ENCODE peak calls at places on chromosomes 2 and 18, in five cellular contexts. M is breast epithelium, N is PC-3, T is dorsolateral prefrontal cortex, S is foreskin keratinocyte. X is an unnamed sample.

GRCh38 chr2:68411397-68412126 is 46.5 kb downstream of the PLEK start:
- DNase-seq in M (no peak), N (no peak), T (no peak), S (no peak), X (no peak)

GRCh38 chr2:213188971-213189899 is 37.8 kb upstream of the IKZF2 start:
- DNase-seq in M (no peak), N (no peak), T (peak), S (no peak), X (no peak)

GRCh38 chr2:236107536-236107935 is 60.6 kb downstream of the GBX2 start:
- DNase-seq in M (no peak), N (no peak), T (no peak), S (no peak), X (no peak)

GRCh38 chr2:77608510-77608909 is 86.3 kb upstream of the LRRTM4 start:
- DNase-seq in M (no peak), N (no peak), T (no peak), S (no peak), X (no peak)

GRCh38 chr2:186771850-186772463 is 77.0 kb downstream of the ZSWIM2 start:
- DNase-seq in M (peak), N (peak), T (no peak), S (no peak), X (no peak)

GRCh38 chr2:143946436-143947385 is 573.2 kb downstream of the ZEB2 start:
- DNase-seq in M (no peak), N (no peak), T (peak), S (no peak), X (no peak)

GRCh38 chr2:160463245-160463644 is 30.4 kb downstream of the RBMS1 start:
- DNase-seq in M (no peak), N (no peak), T (no peak), S (no peak), X (no peak)

GRCh38 chr2:218658671-218659257 is 659 bp downstream of the ZNF142 start:
- DNase-seq in M (no peak), N (peak), T (peak), S (peak), X (peak)

GRCh38 chr18:13377496-13377895 is 158.9 kb downstream of the LDLRAD4 start:
- DNase-seq in M (no peak), N (no peak), T (no peak), S (no peak), X (peak)

GRCh38 chr2:23695214-23696162 is 231.4 kb downstream of the ATAD2B start:
- DNase-seq in M (peak), N (no peak), T (no peak), S (no peak), X (no peak)

GRCh38 chr2:196380098-196380497 is 208.7 kb upstream of the STK17B start:
- DNase-seq in M (no peak), N (no peak), T (no peak), S (no peak), X (no peak)

GRCh38 chr2:128464456-128464855 is 145.8 kb upstream of the HS6ST1 start:
- DNase-seq in M (no peak), N (no peak), T (no peak), S (no peak), X (no peak)

GRCh38 chr18:21074336-21075323 is 37.0 kb downstream of the ROCK1 start:
- DNase-seq in M (no peak), N (peak), T (no peak), S (peak), X (no peak)

GRCh38 chr2:62725712-62726055 is 20.2 kb downstream of the EHBP1 start:
- DNase-seq in M (no peak), N (no peak), T (no peak), S (no peak), X (no peak)

GRCh38 chr2:100422320-100422719 is 4.9 kb upstream of the CHST10 start:
- DNase-seq in M (no peak), N (peak), T (peak), S (no peak), X (no peak)

GRCh38 chr18:7417742-7418141 is 149.4 kb upstream of the PTPRM start:
- DNase-seq in M (no peak), N (peak), T (no peak), S (peak), X (no peak)

GRCh38 chr2:28427741-28428412 is 35.2 kb downstream of the FOSL2 start:
- DNase-seq in M (no peak), N (no peak), T (no peak), S (no peak), X (no peak)

GRCh38 chr2:39665811-39666488 is at the start of gene TMEM178A:
- DNase-seq in M (no peak), N (no peak), T (no peak), S (no peak), X (no peak)

GRCh38 chr2:203583696-203584095 is 48.6 kb upstream of the RAPH1 start:
- DNase-seq in M (no peak), N (peak), T (no peak), S (peak), X (no peak)

GRCh38 chr2:238020816-238021215 is 40.0 kb upstream of the SCLY start:
- DNase-seq in M (no peak), N (no peak), T (no peak), S (no peak), X (no peak)

GRCh38 chr2:238019962-238020361 is 40.8 kb upstream of the SCLY start:
- DNase-seq in M (no peak), N (peak), T (no peak), S (no peak), X (no peak)

GRCh38 chr2:238015705-238016104 is 45.1 kb upstream of the SCLY start:
- DNase-seq in M (no peak), N (no peak), T (no peak), S (no peak), X (no peak)

GRCh38 chr2:238013806-238014205 is 47.0 kb downstream of the UBE2F start:
- DNase-seq in M (no peak), N (no peak), T (no peak), S (no peak), X (no peak)

GRCh38 chr2:238016526-238016925 is 44.3 kb upstream of the SCLY start:
- DNase-seq in M (no peak), N (no peak), T (no peak), S (no peak), X (no peak)
- TF ChIP-seq CTCF in M (no peak), N (no peak), T (no peak), S (no peak), X (no peak)

GRCh38 chr2:53312721-53313120 is 454.9 kb upstream of the CHAC2 start:
- DNase-seq in M (no peak), N (no peak), T (no peak), S (no peak), X (no peak)
- H3K27ac ChIP-seq in M (no peak), N (peak), T (no peak), S (peak), X (no peak)

GRCh38 chr2:171266102-171266501 is 105.4 kb upstream of the TLK1 start:
- DNase-seq in M (no peak), N (no peak), T (no peak), S (no peak), X (no peak)

DNA sequence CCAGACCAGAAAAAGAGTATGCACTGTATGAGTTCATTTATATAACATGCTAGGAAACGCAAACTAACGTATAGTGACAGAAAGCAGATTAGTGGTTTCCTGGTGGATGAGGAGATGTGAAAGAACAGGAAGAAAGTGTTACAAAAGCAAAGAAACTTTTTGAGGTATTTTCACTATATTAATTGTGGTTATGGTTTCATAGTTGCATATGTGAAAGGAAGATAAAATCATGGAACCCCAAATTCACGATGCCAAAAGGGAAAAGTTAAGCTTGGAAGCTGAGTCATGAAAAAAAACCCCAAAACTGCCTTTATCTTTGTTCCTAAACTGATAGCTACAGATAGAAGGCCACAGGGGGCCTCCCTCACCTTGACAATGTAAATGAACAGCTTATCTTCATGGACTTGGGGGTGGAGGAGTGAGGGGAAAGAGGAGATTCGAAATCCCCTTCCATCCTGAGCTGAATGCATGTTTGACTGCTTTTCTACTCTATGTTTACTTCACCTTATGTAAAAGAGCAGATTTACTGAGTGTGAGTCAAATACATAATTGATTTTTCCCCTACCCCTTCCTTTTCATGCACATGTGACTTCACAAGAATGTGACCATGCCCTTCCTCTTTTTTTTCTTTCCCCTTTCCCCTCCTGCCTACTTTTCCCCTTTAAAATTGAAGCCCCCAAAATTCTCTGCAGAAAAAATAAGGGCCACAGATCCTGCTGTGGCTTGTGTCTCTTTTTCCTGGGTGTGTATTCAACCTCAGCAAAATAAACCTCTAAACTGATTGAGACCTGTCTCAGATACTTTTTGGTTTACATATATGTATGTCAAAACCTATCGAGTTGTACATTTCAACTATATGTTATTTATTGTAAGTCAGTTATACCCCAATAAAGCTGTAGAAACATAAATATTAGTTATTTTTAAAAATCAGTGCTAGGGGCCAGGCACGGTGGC is 100.1 kb upstream of the TLK1 start:
- DNase-seq in M (no peak), N (peak), T (no peak), S (no peak), X (no peak)
- TF ChIP-seq CTCF in M (no peak), N (no peak), T (no peak), S (no peak), X (no peak)

GRCh38 chr2:237432484-237433092 is 18.6 kb upstream of the COL6A3 start:
- DNase-seq in M (no peak), N (peak), T (no peak), S (peak), X (no peak)
- H3K27ac ChIP-seq in M (no peak), N (peak), T (no peak), S (no peak), X (peak)

GRCh38 chr2:71777946-71778345 is 324.6 kb downstream of the DYSF start:
- DNase-seq in M (no peak), N (no peak), T (no peak), S (no peak), X (no peak)

GRCh38 chr2:71779306-71779855 is 326.0 kb downstream of the DYSF start:
- DNase-seq in M (no peak), N (no peak), T (no peak), S (no peak), X (no peak)

GRCh38 chr2:71780162-71780561 is 326.8 kb downstream of the DYSF start:
- DNase-seq in M (no peak), N (no peak), T (no peak), S (no peak), X (no peak)

GRCh38 chr2:71776227-71776626 is 322.9 kb downstream of the DYSF start:
- DNase-seq in M (no peak), N (no peak), T (no peak), S (no peak), X (no peak)

GRCh38 chr2:71778514-71779305 is 325.3 kb downstream of the DYSF start:
- DNase-seq in M (no peak), N (peak), T (no peak), S (no peak), X (no peak)
- TF ChIP-seq CTCF in M (no peak), N (peak), T (no peak), S (peak), X (no peak)

DNA sequence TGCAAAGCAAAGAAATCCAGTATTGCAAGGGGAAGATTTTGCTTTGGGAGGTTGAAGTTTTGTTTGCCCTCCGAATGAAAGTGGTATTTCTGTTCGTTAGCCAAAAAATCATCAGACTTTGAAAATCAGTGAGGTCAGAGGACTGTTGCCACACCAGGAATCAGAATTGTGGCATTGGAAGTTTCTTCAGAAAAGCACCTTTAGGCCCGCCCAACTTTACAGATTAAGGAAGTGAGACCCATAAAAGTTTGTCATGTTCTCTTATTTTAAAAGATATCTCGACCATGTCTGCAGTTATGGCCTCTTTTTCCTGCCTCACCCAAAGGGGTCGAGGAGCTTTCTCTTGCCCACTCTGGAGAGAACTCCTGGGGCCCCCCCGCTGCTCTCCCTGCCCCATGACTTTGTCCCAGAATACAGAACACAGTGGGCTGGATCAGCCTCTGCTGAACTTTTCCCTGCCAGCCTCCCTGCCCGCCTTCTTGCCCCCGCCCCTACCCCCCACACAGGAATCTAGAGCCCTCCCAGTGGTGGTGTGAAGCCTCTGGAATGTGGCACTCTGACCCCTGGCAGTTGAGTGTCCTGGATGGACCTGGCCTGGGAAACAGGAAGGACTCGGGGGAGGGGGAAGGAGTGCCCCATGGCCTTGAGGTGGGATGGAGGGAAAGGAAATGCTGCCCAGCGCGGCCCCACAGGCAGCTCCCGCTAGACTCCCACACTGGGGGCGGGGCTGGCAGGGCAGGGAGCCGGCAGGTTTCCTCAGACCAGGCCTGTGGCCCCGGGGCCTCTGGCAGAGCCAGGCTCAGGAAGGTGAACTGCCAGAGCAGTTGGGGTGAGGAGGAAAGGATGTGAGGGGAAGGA is 25.3 kb downstream of the CRIM1 start:
- DNase-seq in M (no peak), N (peak), T (no peak), S (no peak), X (no peak)
- H3K27ac ChIP-seq in M (peak), N (peak), T (no peak), S (no peak), X (no peak)

DNA sequence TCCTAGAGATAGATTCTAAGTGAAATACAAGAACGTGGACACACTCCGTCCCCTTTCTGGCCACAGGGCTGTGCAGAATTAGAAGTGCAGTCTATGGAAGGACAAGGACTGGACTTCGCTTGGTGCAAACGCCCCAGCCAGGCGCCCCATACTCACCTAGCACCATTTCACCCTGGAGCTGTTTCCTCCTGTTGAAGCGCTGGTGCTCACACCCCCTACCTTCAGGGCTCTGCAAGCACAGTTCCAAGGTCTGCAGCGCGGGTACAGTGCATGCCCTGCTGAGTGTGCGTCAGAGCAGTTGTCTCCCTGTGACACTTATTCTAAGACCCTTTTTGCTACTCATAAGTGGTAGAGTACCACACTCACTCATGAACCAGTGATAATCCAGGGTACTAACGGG is 3.0 kb downstream of the HPCAL1 start:
- DNase-seq in M (no peak), N (peak), T (no peak), S (no peak), X (peak)
- TF ChIP-seq CTCF in M (no peak), N (peak), T (no peak), S (peak), X (no peak)

DNA sequence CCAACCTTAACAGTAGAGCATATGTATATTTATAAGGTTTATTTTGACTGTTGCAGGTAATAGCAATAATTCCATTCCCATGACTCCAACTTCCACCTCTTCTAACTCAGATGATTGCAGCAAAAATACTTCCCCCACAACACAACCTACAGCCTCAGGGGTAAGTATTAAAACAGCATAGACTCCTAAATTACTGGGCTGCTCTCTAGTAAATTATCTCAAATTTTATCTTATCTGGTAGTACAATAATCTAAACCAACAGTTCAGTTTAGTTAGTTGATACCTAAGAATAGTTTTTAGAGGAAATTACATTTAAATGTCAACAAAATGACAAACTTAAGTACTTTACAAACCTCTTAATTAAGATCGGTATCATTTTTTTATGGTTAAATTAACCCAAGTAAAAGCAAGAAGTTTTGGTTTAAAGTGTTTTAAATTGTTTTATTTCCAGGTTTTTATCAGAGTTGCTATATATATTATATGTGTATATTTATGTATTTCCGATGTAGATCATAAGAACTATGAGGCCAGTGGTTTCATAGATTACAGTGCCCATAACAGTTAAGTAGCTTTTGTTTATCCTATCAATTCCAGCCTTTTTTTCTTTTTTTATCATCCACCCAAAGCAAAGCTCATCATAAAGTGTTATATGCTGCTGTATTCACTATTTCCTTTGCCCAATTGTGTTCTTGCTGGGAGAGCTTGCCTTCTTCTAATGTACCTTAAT is 13.7 kb downstream of the GATA6 start:
- DNase-seq in M (no peak), N (peak), T (no peak), S (peak), X (no peak)
- H3K27ac ChIP-seq in M (no peak), N (no peak), T (no peak), S (no peak), X (no peak)

DNA sequence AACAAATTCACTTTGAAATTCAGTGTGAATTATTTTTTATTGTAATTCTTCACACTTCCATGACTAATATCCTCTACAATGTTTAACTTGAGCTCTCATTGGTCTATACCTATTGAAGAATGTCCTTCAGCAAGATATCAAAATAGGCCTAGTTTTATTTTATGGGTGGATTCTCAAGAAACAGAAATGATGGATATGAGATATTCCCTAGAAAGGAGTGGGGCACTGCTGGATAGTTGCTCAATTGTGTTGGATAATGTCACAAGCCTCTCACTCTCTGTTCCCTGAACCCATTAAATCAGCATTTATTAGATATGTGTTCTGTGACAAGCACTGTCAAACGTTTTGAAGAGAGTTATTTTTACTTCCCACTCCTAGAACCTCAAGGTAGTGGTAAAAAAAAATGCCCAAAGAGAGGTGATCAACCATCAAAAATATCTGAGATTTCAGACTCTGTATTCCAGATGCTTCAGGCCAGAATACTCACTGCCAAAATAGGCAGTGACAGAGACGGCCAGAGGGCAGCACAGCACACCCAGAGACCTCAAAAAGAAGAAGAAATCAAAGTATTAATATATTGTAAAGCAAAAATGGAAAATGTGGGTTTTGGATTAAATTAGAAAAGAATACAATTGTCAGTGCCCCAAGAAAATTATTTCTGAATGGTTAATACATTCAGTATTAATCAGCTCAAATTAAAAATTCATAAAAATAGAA is 87.6 kb downstream of the TRIB2 start:
- DNase-seq in M (no peak), N (no peak), T (no peak), S (no peak), X (no peak)
- TF ChIP-seq CTCF in M (no peak), N (peak), T (no peak), S (peak), X (no peak)

GRCh38 chr2:96888082-96889011 is 18.5 kb upstream of the SEMA4C start:
- DNase-seq in M (peak), N (peak), T (peak), S (no peak), X (no peak)
- H3K27ac ChIP-seq in M (peak), N (peak), T (peak), S (no peak), X (peak)